ENCODE peak calls at places on chromosomes 16 and 17, in seven cellular contexts. One of them, this sample, is unnamed.

GRCh38 chr17:1839516-1839915 is 9.7 kb downstream of the RPA1 start:
- DNase-seq in GM12865: no peak
- DNase-seq in heart left ventricle: no peak
- DNase-seq in fibroblast of mammary gland: no peak
- DNase-seq in astrocyte of the spinal cord: no peak
- DNase-seq in progenitor cell of endocrine pancreas: no peak
- DNase-seq in K562: no peak
- DNase-seq in this sample: no peak

GRCh38 chr17:2705263-2705662 is 6.3 kb downstream of the CLUH start:
- DNase-seq in GM12865: no peak
- DNase-seq in heart left ventricle: peak
- DNase-seq in fibroblast of mammary gland: peak
- DNase-seq in astrocyte of the spinal cord: peak
- DNase-seq in progenitor cell of endocrine pancreas: no peak
- DNase-seq in K562: no peak
- DNase-seq in this sample: peak

GRCh38 chr16:57778658-57779057 is 23.6 kb downstream of the KIFC3 start:
- DNase-seq in GM12865: no peak
- DNase-seq in heart left ventricle: no peak
- DNase-seq in fibroblast of mammary gland: no peak
- DNase-seq in astrocyte of the spinal cord: no peak
- DNase-seq in progenitor cell of endocrine pancreas: no peak
- DNase-seq in K562: no peak
- DNase-seq in this sample: no peak

GRCh38 chr17:59641799-59642484 is 22.2 kb downstream of the CLTC start:
- DNase-seq in GM12865: peak
- DNase-seq in heart left ventricle: no peak
- DNase-seq in fibroblast of mammary gland: no peak
- DNase-seq in astrocyte of the spinal cord: no peak
- DNase-seq in progenitor cell of endocrine pancreas: no peak
- DNase-seq in K562: no peak
- DNase-seq in this sample: no peak

GRCh38 chr17:9334536-9335446 is 240.8 kb downstream of the STX8 start:
- DNase-seq in GM12865: no peak
- DNase-seq in heart left ventricle: no peak
- DNase-seq in fibroblast of mammary gland: no peak
- DNase-seq in astrocyte of the spinal cord: no peak
- DNase-seq in progenitor cell of endocrine pancreas: no peak
- DNase-seq in K562: no peak
- DNase-seq in this sample: no peak

GRCh38 chr17:76534831-76535732 is 2.4 kb downstream of the CYGB start:
- DNase-seq in GM12865: no peak
- DNase-seq in heart left ventricle: peak
- DNase-seq in fibroblast of mammary gland: no peak
- DNase-seq in astrocyte of the spinal cord: no peak
- DNase-seq in progenitor cell of endocrine pancreas: no peak
- DNase-seq in K562: no peak
- DNase-seq in this sample: no peak

GRCh38 chr17:49969134-49969759 is at the start of gene DLX4:
- DNase-seq in GM12865: no peak
- DNase-seq in heart left ventricle: no peak
- DNase-seq in fibroblast of mammary gland: no peak
- DNase-seq in astrocyte of the spinal cord: no peak
- DNase-seq in progenitor cell of endocrine pancreas: no peak
- DNase-seq in K562: peak
- DNase-seq in this sample: no peak

GRCh38 chr17:75909812-75910274 is 5.2 kb upstream of the MRPL38 start:
- DNase-seq in GM12865: no peak
- DNase-seq in heart left ventricle: no peak
- DNase-seq in fibroblast of mammary gland: peak
- DNase-seq in astrocyte of the spinal cord: peak
- DNase-seq in progenitor cell of endocrine pancreas: no peak
- DNase-seq in K562: no peak
- DNase-seq in this sample: no peak

GRCh38 chr17:59331929-59332889 is 754 bp downstream of the YPEL2 start:
- DNase-seq in GM12865: peak
- DNase-seq in heart left ventricle: peak
- DNase-seq in fibroblast of mammary gland: no peak
- DNase-seq in astrocyte of the spinal cord: no peak
- DNase-seq in progenitor cell of endocrine pancreas: peak
- DNase-seq in K562: peak
- DNase-seq in this sample: no peak

GRCh38 chr17:83145358-83145738 is 65.9 kb downstream of the METRNL start:
- DNase-seq in GM12865: no peak
- DNase-seq in heart left ventricle: no peak
- DNase-seq in fibroblast of mammary gland: no peak
- DNase-seq in astrocyte of the spinal cord: no peak
- DNase-seq in progenitor cell of endocrine pancreas: no peak
- DNase-seq in K562: no peak
- DNase-seq in this sample: no peak

GRCh38 chr17:7313028-7313889 is 1.9 kb downstream of the GPS2 start:
- DNase-seq in GM12865: peak
- DNase-seq in heart left ventricle: no peak
- DNase-seq in fibroblast of mammary gland: peak
- DNase-seq in astrocyte of the spinal cord: no peak
- DNase-seq in progenitor cell of endocrine pancreas: no peak
- DNase-seq in K562: no peak
- DNase-seq in this sample: no peak

GRCh38 chr16:4306439-4307214 is 9.2 kb upstream of the GLIS2 start:
- DNase-seq in GM12865: peak
- DNase-seq in heart left ventricle: no peak
- DNase-seq in fibroblast of mammary gland: no peak
- DNase-seq in astrocyte of the spinal cord: no peak
- DNase-seq in progenitor cell of endocrine pancreas: no peak
- DNase-seq in K562: no peak
- DNase-seq in this sample: no peak

GRCh38 chr17:65078441-65079160 is 22.1 kb upstream of the GNA13 start:
- DNase-seq in GM12865: no peak
- DNase-seq in heart left ventricle: no peak
- DNase-seq in fibroblast of mammary gland: peak
- DNase-seq in astrocyte of the spinal cord: peak
- DNase-seq in progenitor cell of endocrine pancreas: no peak
- DNase-seq in K562: no peak
- DNase-seq in this sample: peak

GRCh38 chr16:73430138-73430537 is 382.2 kb upstream of the ZFHX3 start:
- DNase-seq in GM12865: no peak
- DNase-seq in heart left ventricle: no peak
- DNase-seq in fibroblast of mammary gland: no peak
- DNase-seq in astrocyte of the spinal cord: no peak
- DNase-seq in progenitor cell of endocrine pancreas: no peak
- DNase-seq in K562: no peak
- DNase-seq in this sample: no peak

GRCh38 chr17:79993390-79994221 is 42.1 kb downstream of the TBC1D16 start:
- DNase-seq in GM12865: peak
- DNase-seq in heart left ventricle: peak
- DNase-seq in fibroblast of mammary gland: peak
- DNase-seq in astrocyte of the spinal cord: peak
- DNase-seq in progenitor cell of endocrine pancreas: peak
- DNase-seq in K562: no peak
- DNase-seq in this sample: peak

GRCh38 chr17:7283471-7284216 is 2.1 kb downstream of the SLC2A4 start:
- DNase-seq in GM12865: no peak
- DNase-seq in heart left ventricle: no peak
- DNase-seq in fibroblast of mammary gland: no peak
- DNase-seq in astrocyte of the spinal cord: no peak
- DNase-seq in progenitor cell of endocrine pancreas: no peak
- DNase-seq in K562: no peak
- DNase-seq in this sample: no peak

GRCh38 chr17:21125862-21126261 is 902 bp upstream of the DHRS7B start:
- DNase-seq in GM12865: peak
- DNase-seq in heart left ventricle: no peak
- DNase-seq in fibroblast of mammary gland: no peak
- DNase-seq in astrocyte of the spinal cord: no peak
- DNase-seq in progenitor cell of endocrine pancreas: no peak
- DNase-seq in K562: no peak
- DNase-seq in this sample: no peak

GRCh38 chr17:72952220-72952619 is 140.3 kb downstream of the SLC39A11 start:
- DNase-seq in GM12865: no peak
- DNase-seq in heart left ventricle: no peak
- DNase-seq in fibroblast of mammary gland: no peak
- DNase-seq in astrocyte of the spinal cord: no peak
- DNase-seq in progenitor cell of endocrine pancreas: no peak
- DNase-seq in K562: no peak
- DNase-seq in this sample: no peak

GRCh38 chr16:67822511-67822910 is 15.8 kb downstream of the TSNAXIP1 start:
- DNase-seq in GM12865: no peak
- DNase-seq in heart left ventricle: no peak
- DNase-seq in fibroblast of mammary gland: no peak
- DNase-seq in astrocyte of the spinal cord: no peak
- DNase-seq in progenitor cell of endocrine pancreas: no peak
- DNase-seq in K562: no peak
- DNase-seq in this sample: peak

GRCh38 chr17:72440961-72441360 is 320.1 kb downstream of the SOX9 start:
- DNase-seq in GM12865: no peak
- DNase-seq in heart left ventricle: no peak
- DNase-seq in fibroblast of mammary gland: no peak
- DNase-seq in astrocyte of the spinal cord: no peak
- DNase-seq in progenitor cell of endocrine pancreas: no peak
- DNase-seq in K562: no peak
- DNase-seq in this sample: no peak

GRCh38 chr17:72456026-72456569 is 335.3 kb downstream of the SOX9 start:
- DNase-seq in GM12865: no peak
- DNase-seq in heart left ventricle: no peak
- DNase-seq in fibroblast of mammary gland: peak
- DNase-seq in astrocyte of the spinal cord: peak
- DNase-seq in progenitor cell of endocrine pancreas: no peak
- DNase-seq in K562: no peak
- DNase-seq in this sample: peak

GRCh38 chr17:73340093-73340596 is 28.3 kb upstream of the CDC42EP4 start:
- DNase-seq in GM12865: peak
- DNase-seq in heart left ventricle: no peak
- DNase-seq in fibroblast of mammary gland: peak
- DNase-seq in astrocyte of the spinal cord: peak
- DNase-seq in progenitor cell of endocrine pancreas: no peak
- DNase-seq in K562: no peak
- DNase-seq in this sample: peak

GRCh38 chr17:64736804-64737492 is 74.8 kb upstream of the SMURF2 start:
- DNase-seq in GM12865: peak
- DNase-seq in heart left ventricle: no peak
- DNase-seq in fibroblast of mammary gland: peak
- DNase-seq in astrocyte of the spinal cord: peak
- DNase-seq in progenitor cell of endocrine pancreas: no peak
- DNase-seq in K562: no peak
- DNase-seq in this sample: peak

GRCh38 chr16:27843800-27844199 is 219.7 kb downstream of the GSG1L start:
- DNase-seq in GM12865: no peak
- DNase-seq in heart left ventricle: no peak
- DNase-seq in fibroblast of mammary gland: no peak
- DNase-seq in astrocyte of the spinal cord: no peak
- DNase-seq in progenitor cell of endocrine pancreas: no peak
- DNase-seq in K562: no peak
- DNase-seq in this sample: no peak

GRCh38 chr16:83248735-83249469 is 558.9 kb upstream of the HSBP1 start:
- DNase-seq in GM12865: no peak
- DNase-seq in heart left ventricle: peak
- DNase-seq in fibroblast of mammary gland: peak
- DNase-seq in astrocyte of the spinal cord: no peak
- DNase-seq in progenitor cell of endocrine pancreas: no peak
- DNase-seq in K562: no peak
- DNase-seq in this sample: no peak

DNA sequence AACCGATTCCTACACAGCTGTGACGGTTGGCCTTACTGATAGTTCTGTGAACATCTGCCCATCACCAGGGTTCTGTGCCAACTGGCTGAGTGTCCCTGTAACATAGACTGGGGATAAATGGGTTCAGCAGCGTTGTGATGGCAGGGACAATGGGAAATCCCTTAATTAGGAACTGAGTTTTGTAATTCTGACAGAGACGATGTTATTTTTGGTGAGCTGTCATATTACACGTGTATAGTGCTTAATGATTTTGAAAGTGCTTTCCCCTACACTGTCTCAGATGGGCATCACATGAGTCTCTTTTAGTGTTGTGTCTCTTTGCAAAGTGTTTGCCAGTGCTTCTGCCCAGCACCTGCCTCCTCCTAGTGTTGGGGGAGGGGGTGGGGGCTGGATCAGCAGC is 226.1 kb upstream of the EEF2KMT start:
- DNase-seq in GM12865: peak
- DNase-seq in heart left ventricle: no peak
- DNase-seq in fibroblast of mammary gland: no peak
- DNase-seq in astrocyte of the spinal cord: no peak
- DNase-seq in progenitor cell of endocrine pancreas: no peak
- DNase-seq in K562: no peak
- DNase-seq in this sample: no peak
- TF ChIP-seq CTCF in GM12865: no peak
- TF ChIP-seq CTCF in heart left ventricle: no peak
- TF ChIP-seq CTCF in fibroblast of mammary gland: no peak
- TF ChIP-seq CTCF in astrocyte of the spinal cord: no peak
- TF ChIP-seq CTCF in progenitor cell of endocrine pancreas: no peak
- TF ChIP-seq CTCF in K562: no peak
- TF ChIP-seq CTCF in this sample: no peak

GRCh38 chr16:31472559-31473203 is 729 bp downstream of the TGFB1I1 start:
- DNase-seq in GM12865: no peak
- DNase-seq in heart left ventricle: peak
- DNase-seq in fibroblast of mammary gland: peak
- DNase-seq in astrocyte of the spinal cord: peak
- DNase-seq in progenitor cell of endocrine pancreas: no peak
- DNase-seq in K562: peak
- DNase-seq in this sample: peak
- TF ChIP-seq CTCF in GM12865: peak
- TF ChIP-seq CTCF in heart left ventricle: peak
- TF ChIP-seq CTCF in fibroblast of mammary gland: peak
- TF ChIP-seq CTCF in astrocyte of the spinal cord: peak
- TF ChIP-seq CTCF in progenitor cell of endocrine pancreas: peak
- TF ChIP-seq CTCF in K562: no peak
- TF ChIP-seq CTCF in this sample: peak

GRCh38 chr16:2156025-2156848 is 655 bp downstream of the TRAF7 start:
- DNase-seq in GM12865: peak
- DNase-seq in heart left ventricle: no peak
- DNase-seq in fibroblast of mammary gland: peak
- DNase-seq in astrocyte of the spinal cord: peak
- DNase-seq in progenitor cell of endocrine pancreas: no peak
- DNase-seq in K562: peak
- DNase-seq in this sample: peak
- TF ChIP-seq CTCF in GM12865: no peak
- TF ChIP-seq CTCF in heart left ventricle: no peak
- TF ChIP-seq CTCF in fibroblast of mammary gland: no peak
- TF ChIP-seq CTCF in astrocyte of the spinal cord: no peak
- TF ChIP-seq CTCF in progenitor cell of endocrine pancreas: no peak
- TF ChIP-seq CTCF in K562: no peak
- TF ChIP-seq CTCF in this sample: no peak

DNA sequence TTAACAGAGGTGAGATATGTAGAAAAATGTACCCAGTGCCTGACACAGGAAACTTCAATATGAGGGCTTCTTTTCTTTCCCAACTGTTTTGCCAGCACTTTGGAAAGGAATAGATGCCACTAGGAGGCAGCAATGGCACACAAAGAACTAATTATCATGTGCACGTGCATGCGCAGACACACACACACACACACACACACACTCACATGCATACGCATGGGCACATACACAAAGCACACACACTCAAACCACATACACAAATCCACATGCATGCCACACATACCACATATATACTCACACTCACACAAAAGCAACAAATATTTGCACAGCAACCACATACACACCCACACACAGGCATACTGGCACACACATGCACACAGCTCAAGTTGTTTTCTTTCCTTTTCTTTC is 8.8 kb upstream of the CEP112 start:
- DNase-seq in GM12865: peak
- DNase-seq in heart left ventricle: peak
- DNase-seq in fibroblast of mammary gland: peak
- DNase-seq in astrocyte of the spinal cord: peak
- DNase-seq in progenitor cell of endocrine pancreas: peak
- DNase-seq in K562: peak
- DNase-seq in this sample: peak
- TF ChIP-seq CTCF in GM12865: peak
- TF ChIP-seq CTCF in heart left ventricle: peak
- TF ChIP-seq CTCF in fibroblast of mammary gland: peak
- TF ChIP-seq CTCF in astrocyte of the spinal cord: peak
- TF ChIP-seq CTCF in progenitor cell of endocrine pancreas: peak
- TF ChIP-seq CTCF in K562: peak
- TF ChIP-seq CTCF in this sample: peak